ENCODE peak calls at places on chromosomes 1 and 21, in eight cellular contexts. J, Q, D, T, W, K, F and C are unnamed samples.
A peak's percentile ranks its signal among the peaks of the same experiment; 100 is the strongest.

GRCh38 chr1:195577748-195578147 is 1030.5 kb downstream of the KCNT2 start:
- DNase-seq in J (no peak), Q (no peak), D (no peak), T (no peak), W (no peak), K (no peak), F (no peak), C (no peak)

GRCh38 chr1:100735244-100735643 is 15.7 kb downstream of the VCAM1 start:
- DNase-seq in J (no peak), Q (no peak), D (no peak), T (no peak), W (no peak), K (no peak), F (no peak), C (no peak)

GRCh38 chr1:177219458-177220390 is 49.0 kb downstream of the BRINP2 start:
- DNase-seq in J (peak; percentile 53), Q (no peak), D (no peak), T (no peak), W (no peak), K (peak; percentile 8), F (no peak), C (no peak)

GRCh38 chr1:37741130-37741529 is 23.8 kb downstream of the EPHA10 start:
- DNase-seq in J (peak; percentile 59), Q (no peak), D (peak; percentile 8), T (no peak), W (no peak), K (peak; percentile 94), F (peak; percentile 24), C (no peak)

GRCh38 chr21:44517175-44517899 is 22.7 kb downstream of the KRTAP10-1 start:
- DNase-seq in J (no peak), Q (peak; percentile 71), D (peak; percentile 98), T (no peak), W (no peak), K (no peak), F (no peak), C (no peak)

GRCh38 chr1:88935522-88936222 is 44.3 kb upstream of the GTF2B start:
- DNase-seq in J (peak; percentile 64), Q (no peak), D (peak; percentile 16), T (no peak), W (no peak), K (peak; percentile 51), F (no peak), C (no peak)

GRCh38 chr1:33849206-33849605 is 14.7 kb upstream of the HMGB4 start:
- DNase-seq in J (no peak), Q (no peak), D (no peak), T (no peak), W (no peak), K (no peak), F (no peak), C (no peak)

GRCh38 chr1:101175474-101175873 is 61.3 kb upstream of the S1PR1 start:
- DNase-seq in J (peak; percentile 47), Q (no peak), D (no peak), T (no peak), W (no peak), K (peak; percentile 4), F (no peak), C (no peak)

GRCh38 chr1:29290414-29290980 is 54.2 kb downstream of the PTPRU start:
- DNase-seq in J (peak; percentile 11), Q (no peak), D (no peak), T (no peak), W (no peak), K (no peak), F (no peak), C (no peak)

GRCh38 chr1:41447995-41448770 is 36.3 kb downstream of the EDN2 start:
- DNase-seq in J (no peak), Q (no peak), D (no peak), T (no peak), W (no peak), K (no peak), F (no peak), C (no peak)

GRCh38 chr1:114195819-114196218 is 42.1 kb upstream of the SYT6 start:
- DNase-seq in J (no peak), Q (no peak), D (no peak), T (no peak), W (no peak), K (no peak), F (no peak), C (no peak)

GRCh38 chr1:202697038-202697437 is 13.2 kb downstream of the SYT2 start:
- DNase-seq in J (no peak), Q (no peak), D (no peak), T (no peak), W (no peak), K (no peak), F (peak; percentile 45), C (no peak)

GRCh38 chr1:218281285-218281684 is 3.8 kb upstream of the RRP15 start:
- DNase-seq in J (no peak), Q (no peak), D (no peak), T (no peak), W (no peak), K (no peak), F (no peak), C (no peak)

GRCh38 chr1:186043276-186043675 is 309.1 kb downstream of the HMCN1 start:
- DNase-seq in J (no peak), Q (no peak), D (no peak), T (no peak), W (no peak), K (no peak), F (no peak), C (no peak)

GRCh38 chr1:2537785-2538115 is 7.7 kb upstream of the HES5 start:
- DNase-seq in J (no peak), Q (no peak), D (no peak), T (no peak), W (no peak), K (no peak), F (no peak), C (no peak)

GRCh38 chr1:17605582-17606344 is 66.3 kb downstream of the ARHGEF10L start:
- DNase-seq in J (peak; percentile 16), Q (no peak), D (no peak), T (peak; percentile 52), W (no peak), K (no peak), F (peak; percentile 91), C (no peak)

GRCh38 chr1:29306471-29307140 is 70.3 kb downstream of the PTPRU start:
- DNase-seq in J (no peak), Q (peak; percentile 45), D (no peak), T (no peak), W (no peak), K (no peak), F (no peak), C (no peak)

GRCh38 chr1:92444351-92444750 is 42.4 kb downstream of the GFI1 start:
- DNase-seq in J (peak; percentile 56), Q (no peak), D (no peak), T (no peak), W (no peak), K (peak; percentile 17), F (no peak), C (no peak)

GRCh38 chr1:219931033-219931432 is 2.7 kb upstream of the SLC30A10 start:
- DNase-seq in J (no peak), Q (no peak), D (no peak), T (no peak), W (no peak), K (no peak), F (no peak), C (no peak)

GRCh38 chr1:183215076-183215720 is 29.1 kb downstream of the LAMC2 start:
- DNase-seq in J (no peak), Q (no peak), D (no peak), T (no peak), W (no peak), K (no peak), F (no peak), C (no peak)

GRCh38 chr1:161763522-161764098 is 2.5 kb upstream of the ATF6 start:
- DNase-seq in J (no peak), Q (no peak), D (peak; percentile 75), T (no peak), W (no peak), K (peak; percentile 81), F (no peak), C (no peak)

DNA sequence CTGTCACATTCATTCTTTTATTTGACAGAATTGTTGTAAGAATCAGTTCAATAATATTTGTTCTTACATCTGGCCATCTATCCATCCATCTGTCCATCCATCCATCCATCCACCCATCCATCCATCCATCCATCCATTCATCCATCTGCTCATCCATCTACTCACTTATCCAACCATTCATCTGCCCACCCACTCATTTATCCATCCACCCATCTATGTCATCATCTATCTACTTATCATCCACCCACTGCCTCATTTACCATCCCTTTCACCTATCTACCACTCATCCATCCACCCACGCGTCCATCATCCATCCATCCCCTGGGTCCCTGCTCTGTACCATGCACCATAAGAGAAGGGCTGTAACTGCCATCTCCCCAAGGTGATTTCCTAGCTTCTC is 134.1 kb downstream of the FOXD2 start:
- DNase-seq in J (no peak), Q (no peak), D (no peak), T (no peak), W (no peak), K (no peak), F (no peak), C (no peak)
- H3K4me3 ChIP-seq in J (no peak overlapping the region), Q (no peak overlapping the region), D (no peak overlapping the region), T (no peak overlapping the region), W (no peak overlapping the region), K (no peak overlapping the region), F (no peak overlapping the region), C (no peak overlapping the region)

GRCh38 chr1:212244441-212244840 is 40.8 kb upstream of the PPP2R5A start:
- DNase-seq in J (no peak), Q (no peak), D (no peak), T (no peak), W (no peak), K (no peak), F (no peak), C (no peak)

GRCh38 chr1:212242288-212242984 is 42.8 kb upstream of the PPP2R5A start:
- DNase-seq in J (no peak), Q (peak; percentile 76), D (no peak), T (peak; percentile 29), W (no peak), K (no peak), F (no peak), C (no peak)

GRCh38 chr1:212238552-212238951 is 46.7 kb upstream of the PPP2R5A start:
- DNase-seq in J (no peak), Q (peak; percentile 79), D (no peak), T (no peak), W (no peak), K (no peak), F (peak; percentile 79), C (no peak)

GRCh38 chr1:212242985-212243308 is 42.3 kb upstream of the PPP2R5A start:
- DNase-seq in J (no peak), Q (no peak), D (no peak), T (no peak), W (no peak), K (no peak), F (no peak), C (no peak)

GRCh38 chr1:212241445-212242287 is 43.5 kb upstream of the PPP2R5A start:
- DNase-seq in J (no peak), Q (no peak), D (no peak), T (no peak), W (no peak), K (no peak), F (no peak), C (no peak)
- H3K4me3 ChIP-seq in J (no peak overlapping the region), Q (no peak overlapping the region), D (no peak overlapping the region), T (no peak overlapping the region), W (no peak overlapping the region), K (no peak overlapping the region), F (no peak overlapping the region), C (no peak overlapping the region)

GRCh38 chr1:196660912-196661311 is 9.1 kb downstream of the CFH start:
- DNase-seq in J (peak; percentile 60), Q (no peak), D (peak; percentile 23), T (no peak), W (no peak), K (peak; percentile 47), F (no peak), C (no peak)
- H3K4me3 ChIP-seq in J (peak overlapping the region; percentile 12), Q (peak overlapping the region; percentile 1), D (no peak overlapping the region), T (peak overlapping the region; percentile 32), W (no peak overlapping the region), K (no peak overlapping the region), F (peak overlapping the region; percentile 32), C (no peak overlapping the region)

GRCh38 chr1:238962941-238963340 is 423.4 kb upstream of the CHRM3 start:
- DNase-seq in J (no peak), Q (no peak), D (no peak), T (no peak), W (no peak), K (no peak), F (no peak), C (no peak)
- H3K4me3 ChIP-seq in J (no peak overlapping the region), Q (no peak overlapping the region), D (no peak overlapping the region), T (no peak overlapping the region), W (no peak overlapping the region), K (no peak overlapping the region), F (no peak overlapping the region), C (no peak overlapping the region)